ENCODE peak calls at places on chromosomes 2 and 18, in four cellular contexts. One of them, this sample, is unnamed.

GRCh38 chr2:47373747-47374146 is 29.2 kb upstream of the MSH2 start:
- DNase-seq in Karpas-422: no peak
- DNase-seq in SK-N-SH: peak; percentile 71
- DNase-seq in H9: no peak
- DNase-seq in this sample: no peak

GRCh38 chr2:158498043-158498748 is 41.4 kb downstream of the PKP4 start:
- DNase-seq in H9: no peak
- DNase-seq in Karpas-422: no peak
- DNase-seq in SK-N-SH: no peak
- DNase-seq in this sample: no peak

GRCh38 chr2:201507725-201508124 is 56.2 kb downstream of the STRADB start:
- DNase-seq in SK-N-SH: no peak
- DNase-seq in H9: no peak
- DNase-seq in Karpas-422: no peak
- DNase-seq in this sample: no peak

GRCh38 chr2:11967946-11968465 is 221.6 kb downstream of the LPIN1 start:
- DNase-seq in H9: no peak
- DNase-seq in SK-N-SH: peak; percentile 46
- DNase-seq in Karpas-422: no peak
- DNase-seq in this sample: no peak

GRCh38 chr2:65275141-65275540 is 47.5 kb downstream of the ACTR2 start:
- DNase-seq in SK-N-SH: no peak
- DNase-seq in H9: peak; percentile 47
- DNase-seq in Karpas-422: no peak
- DNase-seq in this sample: no peak

GRCh38 chr18:47100214-47100831 is 50.0 kb downstream of the HDHD2 start:
- DNase-seq in Karpas-422: peak; percentile 80
- DNase-seq in SK-N-SH: peak; percentile 51
- DNase-seq in H9: peak; percentile 78
- DNase-seq in this sample: peak; percentile 54

GRCh38 chr2:56232912-56233311 is 49.1 kb downstream of the CCDC85A start:
- DNase-seq in SK-N-SH: no peak
- DNase-seq in H9: peak; percentile 57
- DNase-seq in Karpas-422: no peak
- DNase-seq in this sample: no peak

GRCh38 chr2:219433666-219434467 is 776 bp upstream of the SPEG start:
- DNase-seq in SK-N-SH: peak; percentile 39
- DNase-seq in Karpas-422: peak; percentile 83
- DNase-seq in H9: peak; percentile 91
- DNase-seq in this sample: peak; percentile 41

GRCh38 chr2:209993968-209994367 is 8.5 kb upstream of the RPE start:
- DNase-seq in Karpas-422: no peak
- DNase-seq in H9: no peak
- DNase-seq in SK-N-SH: no peak
- DNase-seq in this sample: no peak

GRCh38 chr18:11518788-11519685 is 90.4 kb upstream of the SLC35G4 start:
- DNase-seq in Karpas-422: peak; percentile 87
- DNase-seq in H9: peak; percentile 86
- DNase-seq in SK-N-SH: peak; percentile 54
- DNase-seq in this sample: peak; percentile 75

GRCh38 chr2:95032868-95033603 is 7.5 kb downstream of the MAL start:
- DNase-seq in H9: no peak
- DNase-seq in Karpas-422: no peak
- DNase-seq in SK-N-SH: no peak
- DNase-seq in this sample: no peak

GRCh38 chr2:218046234-218046633 is 22.8 kb upstream of the RUFY4 start:
- DNase-seq in SK-N-SH: no peak
- DNase-seq in H9: no peak
- DNase-seq in Karpas-422: peak; percentile 50
- DNase-seq in this sample: no peak

GRCh38 chr2:174246944-174247381 is 1.4 kb downstream of the OLA1 start:
- DNase-seq in SK-N-SH: no peak
- DNase-seq in H9: no peak
- DNase-seq in Karpas-422: no peak
- DNase-seq in this sample: no peak

GRCh38 chr18:24656571-24656971 is 196.1 kb downstream of the HRH4 start:
- DNase-seq in H9: no peak
- DNase-seq in SK-N-SH: no peak
- DNase-seq in Karpas-422: no peak
- DNase-seq in this sample: no peak

GRCh38 chr2:109463891-109464290 is 149.9 kb downstream of the SEPTIN10 start:
- DNase-seq in SK-N-SH: no peak
- DNase-seq in H9: no peak
- DNase-seq in Karpas-422: no peak
- DNase-seq in this sample: no peak

GRCh38 chr2:177551989-177552413 is 159.4 kb downstream of the AGPS start:
- DNase-seq in SK-N-SH: peak; percentile 64
- DNase-seq in H9: peak; percentile 60
- DNase-seq in Karpas-422: peak; percentile 57
- DNase-seq in this sample: no peak

GRCh38 chr18:47953471-47953931 is 23.0 kb upstream of the SMAD2 start:
- DNase-seq in SK-N-SH: no peak
- DNase-seq in H9: no peak
- DNase-seq in Karpas-422: no peak
- DNase-seq in this sample: peak; percentile 82

GRCh38 chr2:99278793-99279291 is 22.2 kb downstream of the LYG1 start:
- DNase-seq in Karpas-422: no peak
- DNase-seq in SK-N-SH: no peak
- DNase-seq in H9: no peak
- DNase-seq in this sample: no peak

GRCh38 chr2:221750317-221750716 is 178.2 kb upstream of the EPHA4 start:
- DNase-seq in SK-N-SH: no peak
- DNase-seq in H9: no peak
- DNase-seq in Karpas-422: no peak
- DNase-seq in this sample: no peak

GRCh38 chr2:157839162-157839801 is 36.8 kb downstream of the ACVR1 start:
- DNase-seq in H9: peak; percentile 86
- DNase-seq in Karpas-422: no peak
- DNase-seq in SK-N-SH: peak; percentile 63
- DNase-seq in this sample: no peak

GRCh38 chr18:25233582-25234362 is 118.2 kb downstream of the ZNF521 start:
- DNase-seq in SK-N-SH: no peak
- DNase-seq in Karpas-422: no peak
- DNase-seq in H9: no peak
- DNase-seq in this sample: no peak

GRCh38 chr2:196854629-196855028 is 45.5 kb upstream of the C2orf66 start:
- DNase-seq in H9: no peak
- DNase-seq in Karpas-422: no peak
- DNase-seq in SK-N-SH: no peak
- DNase-seq in this sample: no peak

GRCh38 chr18:22044474-22045220 is 124.7 kb upstream of the GATA6 start:
- DNase-seq in SK-N-SH: no peak
- DNase-seq in H9: no peak
- DNase-seq in Karpas-422: no peak
- DNase-seq in this sample: no peak

GRCh38 chr2:74528600-74529356 is 728 bp downstream of the AUP1 start:
- DNase-seq in SK-N-SH: no peak
- DNase-seq in H9: no peak
- DNase-seq in Karpas-422: peak; percentile 82
- DNase-seq in this sample: no peak

GRCh38 chr2:42087857-42088195 is 40.0 kb downstream of the PKDCC start:
- DNase-seq in H9: no peak
- DNase-seq in SK-N-SH: no peak
- DNase-seq in Karpas-422: no peak
- DNase-seq in this sample: no peak

GRCh38 chr18:73060666-73061270 is 193.0 kb upstream of the NETO1 start:
- DNase-seq in Karpas-422: no peak
- DNase-seq in H9: no peak
- DNase-seq in SK-N-SH: no peak
- DNase-seq in this sample: no peak

GRCh38 chr2:129281761-129282160 is 697.7 kb upstream of the RAB6C start:
- DNase-seq in Karpas-422: no peak
- DNase-seq in H9: no peak
- DNase-seq in SK-N-SH: peak; percentile 36
- DNase-seq in this sample: no peak

GRCh38 chr2:19649107-19649506 is 252.7 kb downstream of the TTC32 start:
- DNase-seq in H9: no peak
- DNase-seq in SK-N-SH: no peak
- DNase-seq in Karpas-422: no peak
- DNase-seq in this sample: no peak

GRCh38 chr2:111054791-111055627 is 65.7 kb upstream of the BCL2L11 start:
- DNase-seq in SK-N-SH: no peak
- DNase-seq in Karpas-422: peak; percentile 60
- DNase-seq in H9: no peak
- DNase-seq in this sample: no peak

GRCh38 chr2:39663187-39663930 is 2.4 kb upstream of the TMEM178A start:
- DNase-seq in SK-N-SH: no peak
- DNase-seq in H9: no peak
- DNase-seq in Karpas-422: no peak
- DNase-seq in this sample: no peak

GRCh38 chr2:176140130-176140519 is 10.6 kb downstream of the HOXD8 start:
- DNase-seq in H9: no peak
- DNase-seq in SK-N-SH: no peak
- DNase-seq in Karpas-422: no peak
- DNase-seq in this sample: no peak

GRCh38 chr18:56130481-56130880 is 507.9 kb downstream of the TXNL1 start:
- DNase-seq in H9: no peak
- DNase-seq in Karpas-422: no peak
- DNase-seq in SK-N-SH: no peak
- DNase-seq in this sample: no peak

GRCh38 chr2:156189143-156189542 is 143.4 kb downstream of the NR4A2 start:
- DNase-seq in Karpas-422: no peak
- DNase-seq in SK-N-SH: no peak
- DNase-seq in H9: no peak
- DNase-seq in this sample: no peak

GRCh38 chr2:83784920-83785319 is 674.2 kb downstream of the SUCLG1 start:
- DNase-seq in Karpas-422: no peak
- DNase-seq in SK-N-SH: no peak
- DNase-seq in H9: no peak
- DNase-seq in this sample: no peak

GRCh38 chr2:46135936-46136335 is 161.3 kb upstream of the EPAS1 start:
- DNase-seq in Karpas-422: no peak
- DNase-seq in SK-N-SH: no peak
- DNase-seq in H9: no peak
- DNase-seq in this sample: no peak

DNA sequence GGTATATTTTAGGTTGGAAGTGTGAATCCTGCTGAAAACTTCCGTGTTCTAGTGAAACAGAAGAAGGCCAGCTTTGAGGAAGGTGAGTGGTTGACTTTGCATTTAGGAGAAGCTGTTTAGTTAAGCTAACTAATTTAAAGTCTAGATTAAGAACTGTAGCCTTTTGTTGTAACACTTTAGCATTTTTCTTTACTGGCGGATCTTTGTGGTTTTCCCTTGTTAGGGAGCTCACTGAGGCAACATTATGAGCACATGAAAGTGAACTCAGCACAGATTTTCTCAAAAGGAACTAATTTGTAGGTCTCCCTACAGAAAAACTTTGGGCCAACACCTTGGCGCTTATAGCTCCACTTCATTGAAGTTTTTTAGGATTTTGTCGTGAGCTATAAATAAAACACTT is 52.8 kb downstream of the XRCC5 start:
- DNase-seq in H9: no peak
- DNase-seq in Karpas-422: no peak
- DNase-seq in SK-N-SH: no peak
- DNase-seq in this sample: no peak
- H3K79me2 ChIP-seq in H9: peaks cover 5% of the 10 kb centered on the region
- H3K79me2 ChIP-seq in Karpas-422: peaks cover 67% of the 10 kb centered on the region
- H3K79me2 ChIP-seq in SK-N-SH: peaks cover 66% of the 10 kb centered on the region
- H3K79me2 ChIP-seq in this sample: peaks cover 32% of the 10 kb centered on the region

GRCh38 chr2:165078913-165079312 is 123.6 kb upstream of the SLC38A11 start:
- DNase-seq in H9: no peak
- DNase-seq in Karpas-422: no peak
- DNase-seq in SK-N-SH: no peak
- DNase-seq in this sample: no peak
- H3K9ac ChIP-seq in H9: no peak overlapping the region
- H3K9ac ChIP-seq in Karpas-422: no peak overlapping the region
- H3K9ac ChIP-seq in SK-N-SH: no peak overlapping the region
- H3K9ac ChIP-seq in this sample: no peak overlapping the region

GRCh38 chr2:204135752-204136151 is 199.2 kb downstream of the ICOS start:
- DNase-seq in Karpas-422: no peak
- DNase-seq in SK-N-SH: no peak
- DNase-seq in H9: no peak
- DNase-seq in this sample: no peak
- H3K79me2 ChIP-seq in Karpas-422: no peaks in the 10 kb centered on the region
- H3K79me2 ChIP-seq in SK-N-SH: no peaks in the 10 kb centered on the region
- H3K79me2 ChIP-seq in H9: no peaks in the 10 kb centered on the region
- H3K79me2 ChIP-seq in this sample: no peaks in the 10 kb centered on the region

GRCh38 chr2:186544255-186544675 is 45.6 kb upstream of the ITGAV start:
- DNase-seq in H9: no peak
- DNase-seq in Karpas-422: no peak
- DNase-seq in SK-N-SH: no peak
- DNase-seq in this sample: no peak

GRCh38 chr2:186542002-186542401 is 47.9 kb upstream of the ITGAV start:
- DNase-seq in H9: no peak
- DNase-seq in SK-N-SH: no peak
- DNase-seq in Karpas-422: no peak
- DNase-seq in this sample: no peak

GRCh38 chr2:186543561-186544131 is 46.2 kb upstream of the ITGAV start:
- DNase-seq in H9: no peak
- DNase-seq in Karpas-422: no peak
- DNase-seq in SK-N-SH: no peak
- DNase-seq in this sample: no peak

GRCh38 chr2:186551323-186552050 is 38.4 kb upstream of the ITGAV start:
- DNase-seq in H9: no peak
- DNase-seq in Karpas-422: no peak
- DNase-seq in SK-N-SH: no peak
- DNase-seq in this sample: no peak

DNA sequence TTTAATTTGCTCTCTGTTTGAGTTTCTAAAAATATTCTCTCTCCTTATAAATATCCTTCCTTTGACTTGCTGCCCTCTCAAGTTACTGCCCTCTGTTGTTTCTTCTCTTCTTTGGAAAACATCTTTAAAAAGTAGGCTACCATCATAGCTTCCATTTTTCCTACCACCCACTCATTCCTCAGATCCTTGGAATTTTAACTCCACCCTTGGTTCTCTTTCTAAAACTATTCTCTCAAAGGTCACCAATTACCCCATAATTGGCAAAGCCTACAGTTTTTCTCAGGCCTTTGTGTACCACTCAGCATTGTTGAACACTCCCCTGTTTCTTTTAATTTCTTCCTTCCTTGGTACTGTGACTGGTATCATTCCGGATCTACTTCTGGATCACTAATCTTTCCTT is 43.0 kb upstream of the ITGAV start:
- DNase-seq in H9: no peak
- DNase-seq in Karpas-422: no peak
- DNase-seq in SK-N-SH: no peak
- DNase-seq in this sample: no peak
- H3K9ac ChIP-seq in H9: no peak overlapping the region
- H3K9ac ChIP-seq in Karpas-422: no peak overlapping the region
- H3K9ac ChIP-seq in SK-N-SH: no peak overlapping the region
- H3K9ac ChIP-seq in this sample: no peak overlapping the region

GRCh38 chr2:101309211-101309700 is 755 bp upstream of the RNF149 start:
- DNase-seq in Karpas-422: no peak
- DNase-seq in H9: no peak
- DNase-seq in SK-N-SH: no peak
- DNase-seq in this sample: no peak

GRCh38 chr2:101308432-101309210 is at the start of gene RNF149:
- DNase-seq in H9: peak; percentile 84
- DNase-seq in Karpas-422: peak; percentile 87
- DNase-seq in SK-N-SH: peak; percentile 100
- DNase-seq in this sample: peak; percentile 87

GRCh38 chr2:101306410-101306809 is 2.1 kb downstream of the RNF149 start:
- DNase-seq in SK-N-SH: no peak
- DNase-seq in Karpas-422: no peak
- DNase-seq in H9: no peak
- DNase-seq in this sample: no peak

GRCh38 chr2:101307950-101308431 is 510 bp downstream of the RNF149 start:
- DNase-seq in Karpas-422: no peak
- DNase-seq in H9: no peak
- DNase-seq in SK-N-SH: no peak
- DNase-seq in this sample: peak; percentile 43

GRCh38 chr2:101307503-101307902 is 998 bp downstream of the RNF149 start:
- DNase-seq in Karpas-422: no peak
- DNase-seq in SK-N-SH: no peak
- DNase-seq in H9: no peak
- DNase-seq in this sample: no peak
- H3K79me2 ChIP-seq in Karpas-422: no peaks in the 10 kb centered on the region
- H3K79me2 ChIP-seq in SK-N-SH: peaks cover 58% of the 10 kb centered on the region
- H3K79me2 ChIP-seq in H9: peaks cover 24% of the 10 kb centered on the region
- H3K79me2 ChIP-seq in this sample: peaks cover 62% of the 10 kb centered on the region

This sample was measured in DND-41.